ENCODE peak calls at places on chromosomes 4 and X, in ten cellular contexts. F is effector memory CD8-positive, alpha-beta T cell; N is memory B cell; D is COR-L47; C is activated CD8-positive, alpha-beta memory T cell treated with anti-CD3 and anti-CD28 coated beads for 48 hours; V is HEK293T; Z is GM19239; R is activated T-helper 1 cell treated with Interleukin-2 at 50 U/mL for 16 hours; X is germinal center; T is NCI-H1694 treated with DMSO at 0.1 percent for 48 hours. E is an unnamed sample.

GRCh38 chr4:61162116-61162515 is 38.0 kb upstream of the ADGRL3 start:
- DNase-seq in F (no peak), N (no peak), D (no peak), C (no peak), V (no peak), Z (no peak), R (no peak), X (no peak), T (no peak), E (no peak)

GRCh38 chr4:141074098-141074878 is 59.0 kb downstream of the RNF150 start:
- DNase-seq in F (no peak), N (no peak), D (no peak), C (no peak), V (no peak), Z (no peak), R (no peak), X (no peak), T (no peak), E (no peak)

GRCh38 chrX:136754641-136755040 is 26.1 kb downstream of the ARHGEF6 start:
- DNase-seq in F (peak), N (no peak), D (no peak), C (no peak), V (no peak), Z (no peak), R (no peak), X (no peak), T (no peak), E (peak)

GRCh38 chrX:114075073-114075673 is 508.7 kb upstream of the HTR2C start:
- DNase-seq in F (no peak), N (no peak), D (no peak), C (no peak), V (no peak), Z (no peak), R (no peak), X (no peak), T (no peak), E (no peak)

GRCh38 chr4:57426779-57427395 is 316.7 kb upstream of the IGFBP7 start:
- DNase-seq in F (no peak), N (no peak), D (peak), C (peak), V (peak), Z (peak), R (no peak), X (peak), T (peak), E (peak)

GRCh38 chr4:41746440-41747229 is 1.9 kb downstream of the PHOX2B start:
- DNase-seq in F (no peak), N (no peak), D (no peak), C (no peak), V (no peak), Z (no peak), R (no peak), X (no peak), T (no peak), E (no peak)

GRCh38 chr4:79653871-79654270 is 245.8 kb upstream of the GK2 start:
- DNase-seq in F (no peak), N (no peak), D (no peak), C (no peak), V (no peak), Z (no peak), R (no peak), X (no peak), T (peak), E (no peak)

GRCh38 chr4:7655549-7656243 is 221.0 kb upstream of the PSAPL1 start:
- DNase-seq in F (no peak), N (no peak), D (peak), C (no peak), V (peak), Z (no peak), R (no peak), X (no peak), T (no peak), E (no peak)

GRCh38 chr4:42371306-42372063 is 25.8 kb upstream of the SHISA3 start:
- DNase-seq in F (no peak), N (no peak), D (peak), C (no peak), V (peak), Z (peak), R (no peak), X (peak), T (peak), E (no peak)

GRCh38 chr4:95547708-95548471 is 883 bp downstream of the UNC5C start:
- DNase-seq in F (no peak), N (no peak), D (no peak), C (no peak), V (no peak), Z (no peak), R (no peak), X (no peak), T (no peak), E (no peak)